ENCODE peak calls at places on chromosomes 16 and 17, in four cellular contexts. A is NCI-H1092 treated with DMSO at 0.1 percent for 48 hours, K is progenitor cell of endocrine pancreas, U is dorsolateral prefrontal cortex. W is an unnamed sample.

GRCh38 chr17:35447494-35447893 is 1.1 kb downstream of the SLFN13 start:
- DNase-seq in A (no peak), K (no peak), U (no peak), W (no peak)

GRCh38 chr16:3999479-3999868 is 116.8 kb downstream of the ADCY9 start:
- DNase-seq in A (no peak), K (no peak), U (peak), W (no peak)

GRCh38 chr17:76275382-76276068 is 10.4 kb downstream of the UBALD2 start:
- DNase-seq in A (no peak), K (no peak), U (no peak), W (no peak)

GRCh38 chr16:65309294-65309850 is 187.5 kb upstream of the CDH11 start:
- DNase-seq in A (no peak), K (no peak), U (no peak), W (no peak)

GRCh38 chr17:6066183-6066948 is 3.8 kb upstream of the WSCD1 start:
- DNase-seq in A (no peak), K (no peak), U (no peak), W (no peak)

GRCh38 chr16:46796764-46797269 is 34.2 kb downstream of the C16orf87 start:
- DNase-seq in A (no peak), K (no peak), U (no peak), W (no peak)

GRCh38 chr16:79659352-79659751 is 58.8 kb upstream of the MAF start:
- DNase-seq in A (no peak), K (no peak), U (no peak), W (no peak)

GRCh38 chr16:31377210-31377903 is 15.8 kb upstream of the ITGAD start:
- DNase-seq in A (no peak), K (no peak), U (no peak), W (no peak)

GRCh38 chr17:62792122-62792800 is 15.9 kb downstream of the MARCHF10 start:
- DNase-seq in A (no peak), K (no peak), U (no peak), W (no peak)

GRCh38 chr16:87218281-87219055 is 98.7 kb downstream of the C16orf95 start:
- DNase-seq in A (no peak), K (no peak), U (no peak), W (no peak)

GRCh38 chr17:76353004-76353598 is 615 bp downstream of the PRPSAP1 start:
- DNase-seq in A (peak), K (no peak), U (no peak), W (peak)

GRCh38 chr16:30998852-30999761 is 11.3 kb downstream of the STX1B start:
- DNase-seq in A (no peak), K (no peak), U (peak), W (no peak)

GRCh38 chr17:35890774-35891155 is 10.6 kb upstream of the CCL5 start:
- DNase-seq in A (no peak), K (no peak), U (no peak), W (no peak)

GRCh38 chr16:67104061-67104460 is 5.7 kb upstream of the PHAF1 start:
- DNase-seq in A (peak), K (no peak), U (no peak), W (no peak)

GRCh38 chr16:181668-182021 is 1.4 kb downstream of the HBQ1 start:
- DNase-seq in A (no peak), K (no peak), U (no peak), W (no peak)

GRCh38 chr17:42525221-42525620 is 10.8 kb upstream of the NAGLU start:
- DNase-seq in A (no peak), K (no peak), U (no peak), W (peak)

GRCh38 chr16:49605536-49606241 is 232.1 kb downstream of the C16orf78 start:
- DNase-seq in A (no peak), K (no peak), U (no peak), W (no peak)

GRCh38 chr16:1760911-1761310 is 10.4 kb downstream of the NME3 start:
- DNase-seq in A (no peak), K (no peak), U (no peak), W (no peak)

GRCh38 chr17:20066253-20066652 is 57.1 kb downstream of the SPECC1 start:
- DNase-seq in A (no peak), K (no peak), U (peak), W (no peak)

GRCh38 chr16:15689290-15689689 is 39.2 kb downstream of the NDE1 start:
- DNase-seq in A (no peak), K (no peak), U (no peak), W (no peak)

GRCh38 chr16:64589836-64590235 is 532.0 kb downstream of the CDH11 start:
- DNase-seq in A (no peak), K (no peak), U (no peak), W (no peak)

GRCh38 chr17:19262650-19263620 is 25.8 kb downstream of the EPN2 start:
- DNase-seq in A (no peak), K (no peak), U (no peak), W (no peak)